ENCODE peak calls at places on chromosome 11, in five cellular contexts. One of them, this sample, is unnamed.

GRCh38 chr11:72799441-72799840 is 5.6 kb upstream of the STARD10 start:
- DNase-seq in left lung: no peak
- DNase-seq in globus pallidus: no peak
- DNase-seq in activated T-cell treated with anti-CD3 and anti-CD28 coated beads for 4 hours: no peak
- DNase-seq in HCEC 1CT: no peak
- DNase-seq in this sample: no peak

GRCh38 chr11:117218133-117218915 is 13.5 kb downstream of the PCSK7 start:
- DNase-seq in left lung: no peak
- DNase-seq in globus pallidus: no peak
- DNase-seq in activated T-cell treated with anti-CD3 and anti-CD28 coated beads for 4 hours: no peak
- DNase-seq in HCEC 1CT: no peak
- DNase-seq in this sample: peak

GRCh38 chr11:112238041-112238440 is 11.8 kb downstream of the PTS start:
- DNase-seq in left lung: no peak
- DNase-seq in globus pallidus: no peak
- DNase-seq in activated T-cell treated with anti-CD3 and anti-CD28 coated beads for 4 hours: no peak
- DNase-seq in HCEC 1CT: no peak
- DNase-seq in this sample: no peak

GRCh38 chr11:78420796-78421209 is 3.2 kb upstream of the GAB2 start:
- DNase-seq in left lung: peak
- DNase-seq in globus pallidus: peak
- DNase-seq in activated T-cell treated with anti-CD3 and anti-CD28 coated beads for 4 hours: peak
- DNase-seq in HCEC 1CT: peak
- DNase-seq in this sample: peak

GRCh38 chr11:45669146-45669545 is 3.7 kb upstream of the CHST1 start:
- DNase-seq in left lung: no peak
- DNase-seq in globus pallidus: no peak
- DNase-seq in activated T-cell treated with anti-CD3 and anti-CD28 coated beads for 4 hours: no peak
- DNase-seq in HCEC 1CT: no peak
- DNase-seq in this sample: no peak

GRCh38 chr11:70668204-70669202 is 270.2 kb downstream of the CTTN start:
- DNase-seq in left lung: no peak
- DNase-seq in globus pallidus: no peak
- DNase-seq in activated T-cell treated with anti-CD3 and anti-CD28 coated beads for 4 hours: no peak
- DNase-seq in HCEC 1CT: no peak
- DNase-seq in this sample: peak

GRCh38 chr11:57639321-57640067 is 10.2 kb downstream of the YPEL4 start:
- DNase-seq in left lung: no peak
- DNase-seq in globus pallidus: no peak
- DNase-seq in activated T-cell treated with anti-CD3 and anti-CD28 coated beads for 4 hours: no peak
- DNase-seq in HCEC 1CT: no peak
- DNase-seq in this sample: peak

GRCh38 chr11:34633990-34634725 is 13.3 kb downstream of the EHF start:
- DNase-seq in left lung: no peak
- DNase-seq in globus pallidus: no peak
- DNase-seq in activated T-cell treated with anti-CD3 and anti-CD28 coated beads for 4 hours: no peak
- DNase-seq in HCEC 1CT: peak
- DNase-seq in this sample: peak

GRCh38 chr11:81749245-81749644 is 984.4 kb downstream of the FAM181B start:
- DNase-seq in left lung: no peak
- DNase-seq in globus pallidus: no peak
- DNase-seq in activated T-cell treated with anti-CD3 and anti-CD28 coated beads for 4 hours: no peak
- DNase-seq in HCEC 1CT: no peak
- DNase-seq in this sample: no peak

GRCh38 chr11:117913736-117914397 is 15.3 kb downstream of the TMPRSS13 start:
- DNase-seq in left lung: peak
- DNase-seq in globus pallidus: no peak
- DNase-seq in activated T-cell treated with anti-CD3 and anti-CD28 coated beads for 4 hours: no peak
- DNase-seq in HCEC 1CT: no peak
- DNase-seq in this sample: no peak

GRCh38 chr11:129280027-129280811 is 88.1 kb upstream of the ARHGAP32 start:
- DNase-seq in left lung: no peak
- DNase-seq in globus pallidus: no peak
- DNase-seq in activated T-cell treated with anti-CD3 and anti-CD28 coated beads for 4 hours: no peak
- DNase-seq in HCEC 1CT: peak
- DNase-seq in this sample: peak

GRCh38 chr11:27209562-27210005 is 153.4 kb downstream of the CCDC34 start:
- DNase-seq in left lung: peak
- DNase-seq in globus pallidus: no peak
- DNase-seq in activated T-cell treated with anti-CD3 and anti-CD28 coated beads for 4 hours: no peak
- DNase-seq in HCEC 1CT: peak
- DNase-seq in this sample: peak

GRCh38 chr11:100732949-100733348 is 45.9 kb downstream of the ARHGAP42 start:
- DNase-seq in left lung: no peak
- DNase-seq in globus pallidus: no peak
- DNase-seq in activated T-cell treated with anti-CD3 and anti-CD28 coated beads for 4 hours: no peak
- DNase-seq in HCEC 1CT: no peak
- DNase-seq in this sample: no peak

GRCh38 chr11:71252434-71252781 is at the start of gene SHANK2:
- DNase-seq in left lung: no peak
- DNase-seq in globus pallidus: no peak
- DNase-seq in activated T-cell treated with anti-CD3 and anti-CD28 coated beads for 4 hours: no peak
- DNase-seq in HCEC 1CT: no peak
- DNase-seq in this sample: no peak

GRCh38 chr11:133830931-133831907 is 14.1 kb downstream of the SPATA19 start:
- DNase-seq in left lung: no peak
- DNase-seq in globus pallidus: no peak
- DNase-seq in activated T-cell treated with anti-CD3 and anti-CD28 coated beads for 4 hours: no peak
- DNase-seq in HCEC 1CT: no peak
- DNase-seq in this sample: no peak

GRCh38 chr11:71432761-71433647 is 15.2 kb downstream of the DHCR7 start:
- DNase-seq in left lung: no peak
- DNase-seq in globus pallidus: peak
- DNase-seq in activated T-cell treated with anti-CD3 and anti-CD28 coated beads for 4 hours: no peak
- DNase-seq in HCEC 1CT: no peak
- DNase-seq in this sample: no peak

GRCh38 chr11:10050561-10050960 is 243.5 kb downstream of the SBF2 start:
- DNase-seq in left lung: no peak
- DNase-seq in globus pallidus: no peak
- DNase-seq in activated T-cell treated with anti-CD3 and anti-CD28 coated beads for 4 hours: no peak
- DNase-seq in HCEC 1CT: peak
- DNase-seq in this sample: peak

GRCh38 chr11:70738661-70739060 is 340.3 kb downstream of the CTTN start:
- DNase-seq in left lung: no peak
- DNase-seq in globus pallidus: no peak
- DNase-seq in activated T-cell treated with anti-CD3 and anti-CD28 coated beads for 4 hours: no peak
- DNase-seq in HCEC 1CT: no peak
- DNase-seq in this sample: no peak

GRCh38 chr11:94583885-94584500 is 16.8 kb downstream of the PIWIL4 start:
- DNase-seq in left lung: no peak
- DNase-seq in globus pallidus: no peak
- DNase-seq in activated T-cell treated with anti-CD3 and anti-CD28 coated beads for 4 hours: no peak
- DNase-seq in HCEC 1CT: peak
- DNase-seq in this sample: peak